ENCODE peak calls at places on chromosomes 12 and 14, in five cellular contexts. D is GM23248, O is A673, T is psoas muscle, I is AG04450. C is an unnamed sample.

GRCh38 chr14:23577710-23578392 is 739 bp downstream of the JPH4 start:
- DNase-seq in D (no peak), O (no peak), T (no peak), I (no peak), C (no peak)

GRCh38 chr12:442235-442884 is 17.4 kb upstream of the B4GALNT3 start:
- DNase-seq in D (peak; percentile 62), O (peak; percentile 74), T (no peak), I (peak; percentile 6), C (peak; percentile 64)

GRCh38 chr12:109461049-109461845 is 15.9 kb downstream of the KCTD10 start:
- DNase-seq in D (peak; percentile 42), O (no peak), T (no peak), I (no peak), C (peak; percentile 61)

GRCh38 chr12:46430340-46430948 is 57.9 kb upstream of the SLC38A2 start:
- DNase-seq in D (peak; percentile 85), O (peak; percentile 72), T (no peak), I (peak; percentile 29), C (peak; percentile 92)

GRCh38 chr14:101480747-101481530 is 80.4 kb upstream of the DIO3 start:
- DNase-seq in D (no peak), O (no peak), T (no peak), I (no peak), C (peak; percentile 56)

GRCh38 chr12:1875608-1876007 is 42.8 kb downstream of the CACNA2D4 start:
- DNase-seq in D (no peak), O (no peak), T (no peak), I (no peak), C (no peak)

GRCh38 chr12:185197-185955 is 28.6 kb downstream of the SLC6A12 start:
- DNase-seq in D (no peak), O (no peak), T (peak; percentile 50), I (no peak), C (no peak)

GRCh38 chr12:26018926-26019325 is 60.4 kb downstream of the RASSF8 start:
- DNase-seq in D (peak; percentile 76), O (no peak), T (no peak), I (no peak), C (no peak)

GRCh38 chr14:95237956-95238355 is 80.6 kb upstream of the DICER1 start:
- DNase-seq in D (no peak), O (no peak), T (peak; percentile 82), I (no peak), C (no peak)

GRCh38 chr12:40745386-40745785 is 53.1 kb downstream of the CNTN1 start:
- DNase-seq in D (no peak), O (peak; percentile 12), T (no peak), I (no peak), C (no peak)

GRCh38 chr12:96192926-96193573 is 1.1 kb upstream of the ELK3 start:
- DNase-seq in D (no peak), O (no peak), T (no peak), I (no peak), C (no peak)
- H3K4me3 ChIP-seq in D (no peak overlapping the region), O (no peak overlapping the region), T (peak overlapping the region; percentile 74), I (no peak overlapping the region), C (no peak overlapping the region)

GRCh38 chr12:19033244-19033643 is 96.3 kb upstream of the PLEKHA5 start:
- DNase-seq in D (no peak), O (no peak), T (no peak), I (no peak), C (no peak)
- H3K4me3 ChIP-seq in D (no peak overlapping the region), O (no peak overlapping the region), T (no peak overlapping the region), I (no peak overlapping the region), C (no peak overlapping the region)

GRCh38 chr14:103104389-103104653 is 9.8 kb downstream of the EXOC3L4 start:
- DNase-seq in D (no peak), O (no peak), T (no peak), I (no peak), C (no peak)
- H3K4me3 ChIP-seq in D (no peak overlapping the region), O (no peak overlapping the region), T (peak overlapping the region; percentile 18), I (no peak overlapping the region), C (no peak overlapping the region)

GRCh38 chr12:3200779-3201738 is 123.9 kb downstream of the TSPAN9 start:
- DNase-seq in D (no peak), O (no peak), T (no peak), I (no peak), C (no peak)
- H3K4me3 ChIP-seq in D (peak overlapping the region; percentile 73), O (peak overlapping the region; percentile 53), T (peak overlapping the region; percentile 71), I (peak overlapping the region; percentile 65), C (peak overlapping the region; percentile 50)

DNA sequence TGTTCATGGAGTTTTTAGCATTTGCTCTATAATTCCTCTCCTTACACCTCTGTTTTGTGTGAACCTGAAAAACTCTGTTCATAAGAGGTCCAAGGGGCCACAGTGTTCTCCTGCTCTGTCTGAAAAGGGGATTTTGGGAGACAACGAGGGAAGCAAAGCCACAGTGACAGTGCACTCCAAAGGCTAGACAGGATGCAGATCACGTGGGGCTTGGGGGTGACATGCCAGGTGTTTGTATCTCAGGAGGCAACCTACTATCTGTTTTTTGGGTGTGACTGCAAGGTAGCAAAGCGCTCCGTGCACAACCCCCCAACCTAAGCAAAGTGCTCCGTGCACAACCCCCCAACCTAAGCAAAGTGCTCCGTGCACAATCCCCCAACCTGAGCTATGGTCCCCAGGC is 5.1 kb upstream of the CHD4 start:
- DNase-seq in D (no peak), O (no peak), T (no peak), I (no peak), C (no peak)
- H3K4me3 ChIP-seq in D (no peak overlapping the region), O (no peak overlapping the region), T (no peak overlapping the region), I (no peak overlapping the region), C (no peak overlapping the region)

GRCh38 chr14:99289394-99290189 is 17.6 kb upstream of the BCL11B start:
- DNase-seq in D (no peak), O (no peak), T (no peak), I (no peak), C (no peak)

GRCh38 chr14:99284254-99285004 is 12.4 kb upstream of the BCL11B start:
- DNase-seq in D (no peak), O (no peak), T (no peak), I (no peak), C (no peak)

GRCh38 chr14:99288948-99289347 is 17.0 kb upstream of the BCL11B start:
- DNase-seq in D (no peak), O (no peak), T (no peak), I (no peak), C (no peak)

GRCh38 chr14:99287269-99287942 is 15.4 kb upstream of the BCL11B start:
- DNase-seq in D (no peak), O (no peak), T (no peak), I (no peak), C (no peak)

DNA sequence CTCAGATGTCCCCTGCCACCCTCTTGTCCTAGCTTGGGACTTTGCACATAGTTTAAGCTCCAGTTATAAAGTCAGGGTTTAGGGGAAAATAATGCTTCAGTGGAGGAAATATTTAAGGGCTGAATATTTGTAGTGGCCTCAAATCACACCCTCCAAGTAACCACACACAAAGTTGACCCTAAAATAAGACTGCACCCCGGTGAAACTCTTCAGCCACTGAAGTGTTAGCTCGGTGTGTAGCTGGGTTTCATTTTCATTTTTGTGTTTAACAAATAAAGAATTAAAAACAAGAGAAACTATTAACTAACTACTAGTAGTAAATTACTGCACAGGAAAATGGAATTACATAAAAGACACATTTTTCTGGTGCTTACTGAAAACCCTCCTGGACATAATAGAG is 14.8 kb upstream of the BCL11B start:
- DNase-seq in D (no peak), O (no peak), T (no peak), I (no peak), C (no peak)
- H3K4me3 ChIP-seq in D (no peak overlapping the region), O (no peak overlapping the region), T (no peak overlapping the region), I (no peak overlapping the region), C (no peak overlapping the region)

GRCh38 chr12:8609061-8609570 is 3.5 kb downstream of the AICDA start:
- DNase-seq in D (peak; percentile 66), O (peak; percentile 58), T (no peak), I (peak; percentile 11), C (peak; percentile 74)
- H3K4me3 ChIP-seq in D (no peak overlapping the region), O (peak overlapping the region; percentile 7), T (no peak overlapping the region), I (peak overlapping the region; percentile 5), C (no peak overlapping the region)

C was measured in fibroblast of pulmonary artery.